ENCODE peak calls at places on chromosomes 2 and 18, in ten cellular contexts. R is glutamatergic neuron, L is transverse colon, P is spleen, A is progenitor cell of endocrine pancreas, W is IMR-90, D is AG04449, X is suprapubic skin, I is NB4, M is neural crest cell. Z is an unnamed sample.

GRCh38 chr2:240997856-240998705 is at the start of gene SNED1:
- DNase-seq in R (peak), L (peak), P (peak), A (peak), W (peak), D (no peak), X (peak), I (peak), M (peak), Z (peak)

GRCh38 chr2:237182422-237183123 is 96.9 kb downstream of the COPS8 start:
- DNase-seq in R (no peak), L (no peak), P (no peak), A (no peak), W (no peak), D (no peak), X (peak), I (no peak), M (no peak), Z (no peak)

GRCh38 chr18:74472312-74472711 is 15.2 kb upstream of the DIPK1C start:
- DNase-seq in R (no peak), L (no peak), P (no peak), A (no peak), W (no peak), D (no peak), X (no peak), I (no peak), M (no peak), Z (no peak)

GRCh38 chr2:155381446-155381845 is 683.0 kb downstream of the KCNJ3 start:
- DNase-seq in R (no peak), L (no peak), P (no peak), A (no peak), W (no peak), D (no peak), X (no peak), I (no peak), M (no peak), Z (no peak)

GRCh38 chr2:182836451-182836850 is 30.0 kb downstream of the FRZB start:
- DNase-seq in R (no peak), L (no peak), P (no peak), A (no peak), W (no peak), D (no peak), X (no peak), I (no peak), M (no peak), Z (no peak)

GRCh38 chr2:63060079-63060482 is 9.5 kb downstream of the OTX1 start:
- DNase-seq in R (no peak), L (no peak), P (no peak), A (no peak), W (no peak), D (no peak), X (no peak), I (peak), M (no peak), Z (no peak)

GRCh38 chr2:176270100-176270750 is 983 bp downstream of the MTX2 start:
- DNase-seq in R (no peak), L (peak), P (no peak), A (no peak), W (peak), D (no peak), X (no peak), I (no peak), M (no peak), Z (no peak)

GRCh38 chr2:235567842-235568241 is 74.0 kb downstream of the AGAP1 start:
- DNase-seq in R (no peak), L (no peak), P (no peak), A (no peak), W (no peak), D (no peak), X (no peak), I (no peak), M (no peak), Z (no peak)

GRCh38 chr18:46867471-46868170 is 49.7 kb downstream of the PIAS2 start:
- DNase-seq in R (no peak), L (no peak), P (no peak), A (no peak), W (no peak), D (no peak), X (no peak), I (no peak), M (no peak), Z (no peak)

GRCh38 chr18:33556846-33557245 is 21.2 kb upstream of the ASXL3 start:
- DNase-seq in R (no peak), L (no peak), P (no peak), A (no peak), W (no peak), D (no peak), X (no peak), I (no peak), M (no peak), Z (no peak)

GRCh38 chr2:101368371-101368770 is 18.9 kb downstream of the CREG2 start:
- DNase-seq in R (no peak), L (no peak), P (no peak), A (no peak), W (no peak), D (no peak), X (no peak), I (peak), M (no peak), Z (no peak)

GRCh38 chr2:28360742-28361293 is 31.8 kb upstream of the FOSL2 start:
- DNase-seq in R (no peak), L (no peak), P (no peak), A (no peak), W (peak), D (no peak), X (no peak), I (peak), M (no peak), Z (no peak)

GRCh38 chr2:100259991-100260390 is 62.3 kb downstream of the LONRF2 start:
- DNase-seq in R (no peak), L (no peak), P (no peak), A (no peak), W (no peak), D (no peak), X (no peak), I (no peak), M (no peak), Z (no peak)

GRCh38 chr2:103991591-103991990 is 862.3 kb upstream of the POU3F3 start:
- DNase-seq in R (no peak), L (no peak), P (no peak), A (no peak), W (no peak), D (no peak), X (no peak), I (peak), M (no peak), Z (no peak)

GRCh38 chr18:47547539-47548202 is 296.2 kb upstream of the SKOR2 start:
- DNase-seq in R (no peak), L (no peak), P (no peak), A (no peak), W (no peak), D (no peak), X (no peak), I (no peak), M (no peak), Z (no peak)

GRCh38 chr18:36191286-36191685 is 4.0 kb downstream of the MOCOS start:
- DNase-seq in R (no peak), L (no peak), P (peak), A (no peak), W (no peak), D (no peak), X (no peak), I (no peak), M (no peak), Z (no peak)

GRCh38 chr18:48139427-48140347 is 209.2 kb upstream of the SMAD2 start:
- DNase-seq in R (no peak), L (peak), P (peak), A (no peak), W (no peak), D (no peak), X (no peak), I (no peak), M (no peak), Z (no peak)

GRCh38 chr2:234272069-234272850 is 221.8 kb downstream of the SPP2 start:
- DNase-seq in R (no peak), L (no peak), P (no peak), A (no peak), W (no peak), D (no peak), X (no peak), I (no peak), M (no peak), Z (no peak)

GRCh38 chr2:33497177-33497787 is 20.8 kb downstream of the RASGRP3 start:
- DNase-seq in R (no peak), L (no peak), P (no peak), A (no peak), W (no peak), D (no peak), X (no peak), I (peak), M (no peak), Z (no peak)

GRCh38 chr2:221562226-221562625 is 9.9 kb downstream of the EPHA4 start:
- DNase-seq in R (no peak), L (no peak), P (no peak), A (no peak), W (no peak), D (no peak), X (no peak), I (no peak), M (no peak), Z (no peak)

GRCh38 chr2:30437809-30438548 is 9.1 kb upstream of the LCLAT1 start:
- DNase-seq in R (no peak), L (no peak), P (no peak), A (no peak), W (no peak), D (no peak), X (no peak), I (no peak), M (no peak), Z (no peak)

GRCh38 chr18:76451475-76452331 is 43.3 kb downstream of the ZNF516 start:
- DNase-seq in R (peak), L (no peak), P (peak), A (no peak), W (no peak), D (no peak), X (no peak), I (no peak), M (peak), Z (peak)

GRCh38 chr18:45792551-45793294 is 32.8 kb upstream of the SIGLEC15 start:
- DNase-seq in R (no peak), L (no peak), P (no peak), A (no peak), W (peak), D (no peak), X (no peak), I (no peak), M (no peak), Z (no peak)

GRCh38 chr18:3152294-3152693 is 67.5 kb downstream of the MYOM1 start:
- DNase-seq in R (no peak), L (no peak), P (no peak), A (no peak), W (no peak), D (no peak), X (no peak), I (no peak), M (no peak), Z (no peak)

GRCh38 chr18:75173125-75173432 is 35.9 kb downstream of the PTGR3 start:
- DNase-seq in R (no peak), L (no peak), P (no peak), A (no peak), W (peak), D (no peak), X (no peak), I (peak), M (no peak), Z (no peak)

GRCh38 chr2:225429718-225430117 is 30.2 kb downstream of the NYAP2 start:
- DNase-seq in R (peak), L (no peak), P (no peak), A (no peak), W (peak), D (no peak), X (no peak), I (no peak), M (no peak), Z (no peak)

GRCh38 chr18:74331404-74331803 is 15.8 kb downstream of the C18orf63 start:
- DNase-seq in R (no peak), L (no peak), P (no peak), A (no peak), W (peak), D (no peak), X (no peak), I (peak), M (no peak), Z (no peak)

GRCh38 chr2:66541646-66542045 is 106.7 kb downstream of the MEIS1 start:
- DNase-seq in R (no peak), L (no peak), P (no peak), A (no peak), W (no peak), D (no peak), X (no peak), I (no peak), M (peak), Z (no peak)

GRCh38 chr2:205889073-205889472 is 196.9 kb downstream of the INO80D start:
- DNase-seq in R (no peak), L (no peak), P (no peak), A (no peak), W (peak), D (no peak), X (no peak), I (no peak), M (no peak), Z (no peak)

GRCh38 chr2:176595986-176596385 is 326.7 kb downstream of the MTX2 start:
- DNase-seq in R (no peak), L (no peak), P (no peak), A (no peak), W (peak), D (no peak), X (no peak), I (no peak), M (no peak), Z (no peak)

GRCh38 chr2:168357799-168358504 is 98.1 kb upstream of the CERS6 start:
- DNase-seq in R (no peak), L (peak), P (no peak), A (no peak), W (no peak), D (no peak), X (no peak), I (no peak), M (no peak), Z (no peak)

GRCh38 chr2:239846789-239847676 is 178.1 kb downstream of the NDUFA10 start:
- DNase-seq in R (no peak), L (no peak), P (no peak), A (no peak), W (no peak), D (no peak), X (no peak), I (no peak), M (no peak), Z (no peak)
- TF ChIP-seq CTCF in R (no peak), L (no peak), P (no peak), A (no peak), W (no peak), D (no peak), X (no peak), I (no peak), M (no peak), Z (no peak)

GRCh38 chr2:151347904-151348303 is 9.5 kb upstream of the TNFAIP6 start:
- DNase-seq in R (no peak), L (no peak), P (no peak), A (no peak), W (no peak), D (no peak), X (no peak), I (peak), M (no peak), Z (no peak)
- TF ChIP-seq CTCF in R (no peak), L (no peak), P (no peak), A (no peak), W (no peak), D (no peak), X (no peak), I (no peak), M (no peak), Z (no peak)

GRCh38 chr2:65319674-65320041 is 92.0 kb downstream of the ACTR2 start:
- DNase-seq in R (no peak), L (no peak), P (no peak), A (no peak), W (no peak), D (no peak), X (no peak), I (no peak), M (no peak), Z (no peak)

GRCh38 chr2:65317841-65318240 is 90.2 kb downstream of the ACTR2 start:
- DNase-seq in R (no peak), L (no peak), P (no peak), A (no peak), W (peak), D (no peak), X (no peak), I (no peak), M (no peak), Z (no peak)

GRCh38 chr2:65316072-65316471 is 88.4 kb downstream of the ACTR2 start:
- DNase-seq in R (no peak), L (peak), P (no peak), A (no peak), W (peak), D (no peak), X (no peak), I (no peak), M (no peak), Z (no peak)

GRCh38 chr2:65319080-65319673 is 91.5 kb downstream of the ACTR2 start:
- DNase-seq in R (no peak), L (no peak), P (no peak), A (no peak), W (no peak), D (no peak), X (no peak), I (no peak), M (no peak), Z (no peak)

DNA sequence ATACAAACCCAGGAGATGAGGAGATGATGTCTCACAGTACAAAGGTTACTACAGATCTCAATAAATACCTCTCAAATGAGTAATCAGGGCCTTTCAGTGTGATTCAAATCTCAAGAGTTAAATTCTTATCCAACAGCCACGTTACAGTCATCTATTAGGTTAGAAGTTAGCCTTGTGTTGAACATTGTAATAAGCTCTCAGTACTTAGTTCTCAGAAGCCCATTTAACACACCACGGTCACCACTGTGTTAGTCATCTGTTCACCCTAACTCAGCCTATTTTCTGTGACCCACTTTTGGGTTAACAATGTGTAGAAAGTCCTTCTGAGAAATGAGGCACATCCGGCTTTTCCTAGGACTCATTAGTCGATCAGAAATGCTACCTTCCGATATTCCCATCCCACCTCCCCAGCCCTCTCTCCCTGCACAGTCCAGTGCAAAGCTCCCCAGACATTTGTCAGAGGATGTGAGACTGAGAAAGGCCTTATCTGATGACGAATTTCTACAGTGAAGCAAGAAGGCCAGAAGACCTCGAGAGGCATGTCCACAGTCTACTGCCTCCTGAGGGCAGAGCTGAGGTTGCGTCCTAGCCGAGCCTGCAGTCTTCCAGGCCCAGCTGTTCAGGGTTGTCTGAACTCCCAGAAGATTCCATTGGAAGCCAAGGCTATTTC is 92.5 kb downstream of the ACTR2 start:
- DNase-seq in R (no peak), L (no peak), P (no peak), A (no peak), W (peak), D (peak), X (no peak), I (peak), M (no peak), Z (no peak)
- TF ChIP-seq CTCF in R (no peak), L (no peak), P (no peak), A (peak), W (peak), D (peak), X (no peak), I (no peak), M (peak), Z (peak)

DNA sequence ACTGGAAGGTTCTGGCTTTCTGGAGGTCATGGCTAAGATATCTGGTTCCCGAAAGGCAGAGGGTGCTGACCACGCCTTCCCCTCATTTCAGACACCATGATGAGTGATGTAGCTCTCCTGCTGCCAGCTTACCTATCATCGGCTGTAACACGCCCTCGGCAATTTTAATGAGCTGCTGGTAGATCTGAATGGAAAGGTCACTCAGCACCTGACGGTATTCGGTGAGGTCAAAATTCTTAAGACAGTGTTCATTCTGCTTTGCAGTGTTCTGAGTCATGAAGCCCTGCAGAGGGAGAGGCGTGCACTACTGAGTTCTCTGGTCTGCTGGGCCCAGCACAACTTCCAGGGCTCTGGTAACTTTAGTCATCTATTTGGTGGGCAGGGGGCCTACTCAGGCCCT is 25.7 kb upstream of the ACAA2 start:
- DNase-seq in R (no peak), L (no peak), P (no peak), A (no peak), W (peak), D (no peak), X (no peak), I (no peak), M (no peak), Z (no peak)
- TF ChIP-seq CTCF in R (no peak), L (no peak), P (no peak), A (no peak), W (no peak), D (no peak), X (no peak), I (no peak), M (no peak), Z (no peak)